ENCODE peak calls at places on chromosome 6, in nine cellular contexts. J is stimulated activated CD4-positive, alpha-beta T cell treated with anti-CD3 and anti-CD28 coated beads, Interleukin-2, amount 100 ng/mL, for 4 hours; H is nephron progenitor cell; D is caudate nucleus; Z is NCI-H1092 treated with DMSO at 0.1 percent for 48 hours; K is stimulated activated CD8-positive, alpha-beta memory T cell treated with anti-CD3 and anti-CD28 coated beads, Interleukin-7, amount 100 ng/mL, for 48 hours; E is left lung; G is uterus; I is DMS53. R is an unnamed sample.

GRCh38 chr6:40645043-40645442 is 57.9 kb upstream of the LRFN2 start:
- DNase-seq in G (no peak), Z (no peak), K (no peak), J (no peak), I (no peak), E (no peak), H (no peak), D (no peak), R (no peak)

GRCh38 chr6:99334526-99335127 is 14.8 kb downstream of the FAXC start:
- DNase-seq in D (no peak), E (no peak), G (no peak), K (peak), H (no peak), Z (peak), I (peak), J (no peak), R (no peak)

GRCh38 chr6:52330470-52330869 is 31.5 kb upstream of the PAQR8 start:
- DNase-seq in I (no peak), E (peak), H (no peak), G (no peak), D (no peak), J (no peak), K (no peak), Z (no peak), R (no peak)

GRCh38 chr6:13395272-13396237 is 67.2 kb upstream of the TBC1D7 start:
- DNase-seq in Z (no peak), I (peak), D (peak), G (peak), E (peak), H (no peak), K (no peak), J (no peak), R (peak)

GRCh38 chr6:22737331-22737730 is 168.0 kb downstream of the HDGFL1 start:
- DNase-seq in H (peak), I (peak), D (peak), E (peak), J (no peak), G (peak), K (no peak), Z (peak), R (peak)

GRCh38 chr6:118017301-118017854 is 110.3 kb downstream of the SLC35F1 start:
- DNase-seq in K (no peak), H (no peak), I (no peak), E (no peak), J (no peak), D (no peak), Z (peak), G (no peak), R (no peak)

GRCh38 chr6:69232506-69233194 is 564.2 kb downstream of the LMBRD1 start:
- DNase-seq in K (no peak), D (peak), E (peak), Z (no peak), H (peak), G (peak), J (no peak), I (peak), R (peak)

GRCh38 chr6:10598084-10598960 is 77.2 kb downstream of the GCNT2 start:
- DNase-seq in G (no peak), K (no peak), I (peak), D (no peak), H (no peak), Z (no peak), E (no peak), J (no peak), R (no peak)

GRCh38 chr6:41429506-41430504 is 94.4 kb downstream of the NCR2 start:
- DNase-seq in G (no peak), K (no peak), Z (no peak), D (no peak), I (no peak), H (no peak), E (no peak), J (no peak), R (no peak)

GRCh38 chr6:135522975-135523692 is 25.6 kb upstream of the AHI1 start:
- DNase-seq in J (no peak), H (no peak), Z (no peak), G (no peak), K (no peak), D (no peak), I (peak), E (no peak), R (no peak)

GRCh38 chr6:16472349-16473069 is 234.1 kb downstream of the GMPR start:
- DNase-seq in E (no peak), D (no peak), H (no peak), K (no peak), G (no peak), Z (no peak), I (no peak), J (no peak), R (no peak)

GRCh38 chr6:111559193-111560097 is 46.2 kb downstream of the TRAF3IP2 start:
- DNase-seq in D (no peak), J (no peak), Z (peak), K (no peak), I (peak), E (no peak), H (no peak), G (peak), R (no peak)

GRCh38 chr6:16725145-16725864 is 36.0 kb downstream of the ATXN1 start:
- DNase-seq in Z (no peak), I (no peak), K (no peak), E (no peak), D (no peak), G (no peak), J (no peak), H (no peak), R (no peak)

GRCh38 chr6:45209762-45210161 is 118.4 kb upstream of the RUNX2 start:
- DNase-seq in K (no peak), G (no peak), D (no peak), I (no peak), Z (no peak), H (no peak), J (no peak), E (no peak), R (no peak)

GRCh38 chr6:145842693-145843546 is 28.3 kb upstream of the FBXO30 start:
- DNase-seq in I (no peak), K (no peak), J (no peak), G (no peak), E (no peak), Z (no peak), H (no peak), D (no peak), R (no peak)

GRCh38 chr6:98463038-98463437 is 371.3 kb upstream of the POU3F2 start:
- DNase-seq in K (no peak), Z (peak), E (no peak), G (no peak), I (peak), J (no peak), H (no peak), D (no peak), R (no peak)

GRCh38 chr6:135162678-135163439 is 18.2 kb upstream of the MYB start:
- DNase-seq in D (no peak), K (no peak), H (peak), J (peak), G (no peak), E (no peak), Z (no peak), I (peak), R (no peak)

GRCh38 chr6:137664183-137664582 is 170.0 kb upstream of the OLIG3 start:
- DNase-seq in K (no peak), Z (no peak), J (no peak), E (no peak), G (no peak), D (no peak), I (no peak), H (no peak), R (no peak)

GRCh38 chr6:106907754-106908153 is 66.8 kb downstream of the CD24 start:
- DNase-seq in H (no peak), E (no peak), K (no peak), G (no peak), D (no peak), J (no peak), I (no peak), Z (no peak), R (no peak)

R was measured in amygdala.